ENCODE peak calls at places on chromosomes 11 and 22, in seven cellular contexts. One of them, this sample, is unnamed.

GRCh38 chr11:100888836-100889235 is 201.7 kb downstream of the ARHGAP42 start:
- DNase-seq in nephron progenitor cell: no peak
- DNase-seq in H1: no peak
- DNase-seq in anterior cingulate cortex: no peak
- DNase-seq in activated CD4-positive, alpha-beta T cell treated with anti-CD3 and anti-CD28 coated beads for 4 hours: no peak
- DNase-seq in HCEC 1CT: peak; percentile 57
- DNase-seq in posterior cingulate gyrus: no peak
- DNase-seq in this sample: no peak

GRCh38 chr11:77647906-77648305 is 10.3 kb upstream of the CLNS1A start:
- DNase-seq in nephron progenitor cell: no peak
- DNase-seq in HCEC 1CT: peak; percentile 28
- DNase-seq in posterior cingulate gyrus: no peak
- DNase-seq in activated CD4-positive, alpha-beta T cell treated with anti-CD3 and anti-CD28 coated beads for 4 hours: no peak
- DNase-seq in H1: no peak
- DNase-seq in anterior cingulate cortex: no peak
- DNase-seq in this sample: no peak

GRCh38 chr11:105092255-105093239 is 47.0 kb downstream of the CARD18 start:
- DNase-seq in H1: no peak
- DNase-seq in posterior cingulate gyrus: no peak
- DNase-seq in activated CD4-positive, alpha-beta T cell treated with anti-CD3 and anti-CD28 coated beads for 4 hours: no peak
- DNase-seq in nephron progenitor cell: no peak
- DNase-seq in anterior cingulate cortex: no peak
- DNase-seq in HCEC 1CT: no peak
- DNase-seq in this sample: no peak

GRCh38 chr11:81874627-81875026 is 859.0 kb downstream of the FAM181B start:
- DNase-seq in anterior cingulate cortex: no peak
- DNase-seq in activated CD4-positive, alpha-beta T cell treated with anti-CD3 and anti-CD28 coated beads for 4 hours: no peak
- DNase-seq in posterior cingulate gyrus: no peak
- DNase-seq in H1: no peak
- DNase-seq in HCEC 1CT: no peak
- DNase-seq in nephron progenitor cell: no peak
- DNase-seq in this sample: no peak

GRCh38 chr22:19103881-19104821 is 18.1 kb downstream of the DGCR2 start:
- DNase-seq in H1: no peak
- DNase-seq in anterior cingulate cortex: no peak
- DNase-seq in nephron progenitor cell: no peak
- DNase-seq in posterior cingulate gyrus: no peak
- DNase-seq in HCEC 1CT: peak; percentile 10
- DNase-seq in activated CD4-positive, alpha-beta T cell treated with anti-CD3 and anti-CD28 coated beads for 4 hours: no peak
- DNase-seq in this sample: no peak

GRCh38 chr11:70074701-70075100 is 3.4 kb upstream of the ANO1 start:
- DNase-seq in anterior cingulate cortex: no peak
- DNase-seq in activated CD4-positive, alpha-beta T cell treated with anti-CD3 and anti-CD28 coated beads for 4 hours: no peak
- DNase-seq in nephron progenitor cell: no peak
- DNase-seq in posterior cingulate gyrus: no peak
- DNase-seq in H1: no peak
- DNase-seq in HCEC 1CT: no peak
- DNase-seq in this sample: no peak

GRCh38 chr22:26466196-26466595 is 17.4 kb downstream of the HPS4 start:
- DNase-seq in anterior cingulate cortex: no peak
- DNase-seq in posterior cingulate gyrus: peak; percentile 46
- DNase-seq in HCEC 1CT: no peak
- DNase-seq in activated CD4-positive, alpha-beta T cell treated with anti-CD3 and anti-CD28 coated beads for 4 hours: no peak
- DNase-seq in nephron progenitor cell: no peak
- DNase-seq in H1: no peak
- DNase-seq in this sample: no peak

GRCh38 chr11:104343578-104343977 is 179.6 kb upstream of the PDGFD start:
- DNase-seq in anterior cingulate cortex: no peak
- DNase-seq in nephron progenitor cell: no peak
- DNase-seq in activated CD4-positive, alpha-beta T cell treated with anti-CD3 and anti-CD28 coated beads for 4 hours: no peak
- DNase-seq in posterior cingulate gyrus: no peak
- DNase-seq in H1: no peak
- DNase-seq in HCEC 1CT: no peak
- DNase-seq in this sample: no peak

GRCh38 chr11:37333345-37333744 is 735.3 kb upstream of the RAG2 start:
- DNase-seq in nephron progenitor cell: no peak
- DNase-seq in H1: no peak
- DNase-seq in posterior cingulate gyrus: no peak
- DNase-seq in activated CD4-positive, alpha-beta T cell treated with anti-CD3 and anti-CD28 coated beads for 4 hours: no peak
- DNase-seq in HCEC 1CT: no peak
- DNase-seq in anterior cingulate cortex: no peak
- DNase-seq in this sample: no peak

GRCh38 chr22:19120829-19121630 is 1.2 kb downstream of the DGCR2 start:
- DNase-seq in anterior cingulate cortex: no peak
- DNase-seq in H1: no peak
- DNase-seq in nephron progenitor cell: peak; percentile 49
- DNase-seq in HCEC 1CT: peak; percentile 4
- DNase-seq in posterior cingulate gyrus: no peak
- DNase-seq in activated CD4-positive, alpha-beta T cell treated with anti-CD3 and anti-CD28 coated beads for 4 hours: no peak
- DNase-seq in this sample: no peak

GRCh38 chr22:49431559-49431958 is 396.1 kb downstream of the BRD1 start:
- DNase-seq in HCEC 1CT: no peak
- DNase-seq in posterior cingulate gyrus: no peak
- DNase-seq in H1: no peak
- DNase-seq in nephron progenitor cell: no peak
- DNase-seq in anterior cingulate cortex: no peak
- DNase-seq in activated CD4-positive, alpha-beta T cell treated with anti-CD3 and anti-CD28 coated beads for 4 hours: no peak
- DNase-seq in this sample: no peak

GRCh38 chr11:71563401-71563800 is 2.0 kb upstream of the KRTAP5-10 start:
- DNase-seq in activated CD4-positive, alpha-beta T cell treated with anti-CD3 and anti-CD28 coated beads for 4 hours: no peak
- DNase-seq in HCEC 1CT: peak; percentile 59
- DNase-seq in nephron progenitor cell: peak; percentile 23
- DNase-seq in H1: peak; percentile 7
- DNase-seq in anterior cingulate cortex: no peak
- DNase-seq in posterior cingulate gyrus: no peak
- DNase-seq in this sample: no peak

This sample was measured in stimulated activated naive CD4-positive, alpha-beta T cell treated with Interleukin-2 at 50 U/mL for 16 hours.